ENCODE peak calls at places on chromosomes 3 and 15, in ten cellular contexts. V, Q, M, N, F, R, D, S, K and L are unnamed samples.

GRCh38 chr15:95839367-95839782 is 491.1 kb upstream of the NR2F2 start:
- DNase-seq in V (no peak), F (no peak), M (no peak), N (no peak), S (peak; percentile 40), D (no peak), Q (no peak), R (no peak), K (no peak), L (no peak)

GRCh38 chr3:192652731-192653130 is 74.6 kb downstream of the FGF12 start:
- DNase-seq in K (no peak), Q (no peak), M (no peak), D (peak; percentile 23), S (no peak), R (no peak), F (no peak), N (no peak), V (no peak), L (no peak)

GRCh38 chr3:58899953-58900298 is 149.9 kb downstream of the CFAP20DC start:
- DNase-seq in S (no peak), R (no peak), D (no peak), V (no peak), M (no peak), K (peak; percentile 36), Q (no peak), F (no peak), N (no peak), L (no peak)

GRCh38 chr15:68614621-68615035 is 35.8 kb downstream of the CORO2B start:
- DNase-seq in V (no peak), N (no peak), M (no peak), K (no peak), F (no peak), R (no peak), S (peak; percentile 30), Q (no peak), D (peak; percentile 88), L (no peak)

GRCh38 chr3:58626841-58627579 is 39.6 kb downstream of the FAM3D start:
- DNase-seq in S (no peak), R (no peak), Q (no peak), V (no peak), D (no peak), F (no peak), M (no peak), N (no peak), K (no peak), L (no peak)

GRCh38 chr3:188531210-188531609 is 377.3 kb downstream of the LPP start:
- DNase-seq in Q (no peak), V (no peak), R (no peak), D (no peak), S (peak; percentile 95), K (peak; percentile 83), F (no peak), N (no peak), M (no peak), L (peak; percentile 69)

GRCh38 chr3:14224895-14225294 is 46.3 kb downstream of the LSM3 start:
- DNase-seq in S (peak; percentile 58), N (no peak), V (no peak), K (no peak), R (no peak), Q (no peak), D (no peak), F (no peak), M (no peak), L (peak; percentile 63)

GRCh38 chr3:9875448-9875847 is 4.6 kb downstream of the CIDEC start:
- DNase-seq in F (no peak), K (no peak), Q (no peak), N (no peak), R (no peak), D (no peak), V (no peak), S (no peak), M (no peak), L (no peak)

GRCh38 chr3:16336876-16337275 is 71.9 kb downstream of the OXNAD1 start:
- DNase-seq in D (no peak), S (no peak), K (no peak), Q (no peak), V (no peak), N (no peak), R (no peak), F (no peak), M (no peak), L (no peak)

GRCh38 chr3:95302044-95302443 is 1239.2 kb downstream of the NSUN3 start:
- DNase-seq in K (peak; percentile 58), S (peak; percentile 61), D (no peak), M (no peak), F (no peak), Q (no peak), N (no peak), V (peak; percentile 51), R (peak; percentile 40), L (peak; percentile 78)

GRCh38 chr15:98904466-98905048 is 103.0 kb downstream of the PGPEP1L start:
- DNase-seq in D (peak; percentile 70), V (peak; percentile 53), R (peak; percentile 85), K (peak; percentile 51), F (peak; percentile 22), S (peak; percentile 59), N (no peak), Q (peak; percentile 50), M (no peak), L (peak; percentile 69)
- TF ChIP-seq CTCF in D (peak; percentile 86), V (peak; percentile 62), R (peak; percentile 91), K (peak; percentile 68), F (peak; percentile 19), S (peak; percentile 62), N (peak; percentile 20), Q (peak; percentile 34), M (no peak), L (peak; percentile 77)

DNA sequence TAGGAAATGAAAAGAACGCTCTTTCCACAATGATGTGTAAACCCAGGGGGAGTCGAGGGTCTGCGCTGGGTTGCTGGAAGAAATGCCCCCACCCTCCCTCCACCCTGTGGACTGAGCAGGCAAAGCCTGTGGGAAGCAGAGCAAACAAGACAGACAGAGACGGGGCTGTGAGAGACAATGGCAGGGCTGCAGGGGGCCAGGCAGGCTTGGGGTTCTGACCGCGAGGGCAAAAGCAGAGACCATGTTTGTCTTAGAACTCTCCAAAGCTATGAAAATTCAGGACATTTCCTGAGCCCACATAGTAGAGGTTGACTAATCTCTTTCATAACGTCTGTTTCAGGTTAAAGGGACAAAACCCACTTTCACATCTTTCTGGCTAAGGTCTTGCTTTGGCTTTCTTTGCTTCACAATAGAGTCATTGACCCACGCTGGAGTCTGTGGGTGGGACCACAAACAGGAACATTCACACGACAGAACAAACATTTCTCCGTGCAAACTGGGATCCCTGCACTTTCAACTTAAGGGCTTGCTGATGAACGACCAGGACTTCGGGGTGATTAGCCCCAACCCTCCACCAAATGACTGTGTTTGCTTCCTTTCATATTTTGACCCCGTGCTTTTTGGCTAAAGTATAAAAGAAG is 156.0 kb upstream of the TPM1 start:
- DNase-seq in V (no peak), M (no peak), D (peak; percentile 54), R (peak; percentile 46), S (peak; percentile 48), N (no peak), F (no peak), Q (no peak), K (peak; percentile 70), L (no peak)
- H3K4me3 ChIP-seq in V (no peak overlapping the region), M (no peak overlapping the region), D (peak overlapping the region; percentile 31), R (no peak overlapping the region), S (no peak overlapping the region), N (no peak overlapping the region), F (no peak overlapping the region), Q (no peak overlapping the region), K (peak overlapping the region; percentile 39), L (no peak overlapping the region)

GRCh38 chr15:73978896-73979295 is 13.2 kb downstream of the STOML1 start:
- DNase-seq in F (no peak), S (no peak), M (no peak), R (no peak), N (no peak), K (no peak), V (no peak), D (no peak), Q (no peak), L (no peak)

GRCh38 chr15:73969151-73969759 is 22.8 kb downstream of the STOML1 start:
- DNase-seq in S (no peak), V (no peak), Q (no peak), N (no peak), F (no peak), K (no peak), M (no peak), D (no peak), R (no peak), L (no peak)

GRCh38 chr15:73968461-73968860 is 23.6 kb downstream of the STOML1 start:
- DNase-seq in D (no peak), N (no peak), V (no peak), F (no peak), M (no peak), Q (no peak), K (no peak), S (no peak), R (no peak), L (no peak)

DNA sequence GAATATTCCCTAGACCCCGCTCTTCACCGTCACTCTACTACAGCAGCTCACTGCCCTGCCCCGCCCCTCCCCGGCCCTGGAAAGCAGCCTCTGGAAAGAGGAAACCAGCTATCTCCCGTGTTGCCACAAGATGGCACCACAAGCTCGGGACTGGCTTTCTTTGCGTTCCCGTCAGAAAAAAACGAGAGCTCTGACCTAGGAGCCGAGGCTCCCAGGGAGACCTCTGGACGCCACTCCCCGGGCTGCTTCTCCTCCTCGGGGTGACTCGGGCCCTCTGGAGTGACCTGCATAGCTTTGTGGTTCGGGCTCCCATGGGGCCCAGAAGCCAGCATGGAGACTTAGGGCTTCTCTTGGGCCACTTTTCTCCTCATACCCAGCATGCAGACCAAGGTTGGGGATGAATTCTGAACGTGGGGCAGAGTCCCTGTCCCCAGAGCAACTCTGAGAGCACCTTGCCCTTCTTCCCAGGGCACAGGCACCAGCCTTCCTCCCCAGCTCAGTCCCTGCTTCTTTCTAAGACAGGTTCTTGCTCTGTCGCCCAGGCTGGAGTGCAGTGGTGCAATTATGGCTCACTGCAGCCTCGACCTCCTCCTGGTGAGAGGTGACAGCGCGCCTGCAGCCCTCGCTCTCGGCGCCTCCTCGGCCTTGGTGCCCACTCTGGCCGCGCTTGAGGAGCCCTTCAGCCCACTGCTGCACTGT is 19.0 kb downstream of the STOML1 start:
- DNase-seq in M (peak; percentile 85), N (peak; percentile 81), K (no peak), F (peak; percentile 90), S (peak; percentile 87), R (peak; percentile 70), V (peak; percentile 92), Q (peak; percentile 87), D (peak; percentile 95), L (peak; percentile 84)
- TF ChIP-seq CTCF in M (peak; percentile 77), N (peak; percentile 78), K (peak; percentile 87), F (peak; percentile 88), S (peak; percentile 85), R (peak; percentile 73), V (peak; percentile 96), Q (peak; percentile 78), D (peak; percentile 97), L (peak; percentile 89)

GRCh38 chr3:191518861-191519260 is 57.9 kb downstream of the PYDC2 start:
- DNase-seq in V (no peak), R (no peak), Q (no peak), K (no peak), D (no peak), N (no peak), S (no peak), F (no peak), M (no peak), L (no peak)

GRCh38 chr3:191528589-191528988 is 67.6 kb downstream of the PYDC2 start:
- DNase-seq in V (no peak), K (no peak), S (no peak), Q (no peak), N (no peak), F (no peak), R (no peak), M (no peak), D (no peak), L (peak; percentile 29)

GRCh38 chr3:191521055-191521454 is 60.1 kb downstream of the PYDC2 start:
- DNase-seq in N (no peak), V (no peak), F (no peak), M (no peak), D (no peak), Q (no peak), K (no peak), S (no peak), R (no peak), L (no peak)

GRCh38 chr3:191523099-191523498 is 62.1 kb downstream of the PYDC2 start:
- DNase-seq in Q (no peak), K (no peak), S (no peak), V (no peak), F (no peak), R (no peak), D (no peak), N (no peak), M (no peak), L (peak; percentile 7)
- H3K4me3 ChIP-seq in Q (no peak overlapping the region), K (no peak overlapping the region), S (no peak overlapping the region), V (no peak overlapping the region), F (no peak overlapping the region), R (no peak overlapping the region), D (no peak overlapping the region), N (no peak overlapping the region), M (no peak overlapping the region), L (no peak overlapping the region)